ENCODE peak calls at places on chromosome 6, in five cellular contexts. F, I, T, U and L are unnamed samples.

GRCh38 chr6:33417127-33417902 is 592 bp downstream of the CUTA start:
- DNase-seq in I (peak), T (no peak), F (peak), U (no peak), L (peak)

GRCh38 chr6:109182590-109182989 is 87.3 kb downstream of the CEP57L1 start:
- DNase-seq in U (no peak), T (no peak), I (no peak), F (no peak), L (no peak)

GRCh38 chr6:116405147-116405546 is 34.4 kb downstream of the DSE start:
- DNase-seq in F (no peak), U (no peak), I (no peak), T (no peak), L (peak)

GRCh38 chr6:68634503-68635411 is at the start of gene ADGRB3:
- DNase-seq in F (peak), U (peak), I (peak), T (peak), L (no peak)

GRCh38 chr6:135686784-135687301 is 164.7 kb upstream of the PDE7B start:
- DNase-seq in U (no peak), T (no peak), F (no peak), I (peak), L (no peak)

GRCh38 chr6:43496370-43497128 is 13.6 kb downstream of the LRRC73 start:
- DNase-seq in U (peak), T (no peak), I (peak), F (peak), L (peak)

GRCh38 chr6:20812776-20813175 is 278.5 kb downstream of the CDKAL1 start:
- DNase-seq in T (no peak), F (no peak), U (no peak), I (no peak), L (no peak)

GRCh38 chr6:28927856-28928255 is 4.1 kb upstream of the TRIM27 start:
- DNase-seq in F (no peak), I (no peak), U (no peak), T (no peak), L (no peak)

GRCh38 chr6:157198425-157199279 is 124.7 kb downstream of the TMEM242 start:
- DNase-seq in I (peak), F (peak), U (peak), T (no peak), L (no peak)

GRCh38 chr6:111482236-111482958 is 621 bp downstream of the REV3L start:
- DNase-seq in F (peak), I (peak), U (peak), T (no peak), L (peak)

GRCh38 chr6:158387036-158387435 is 74.8 kb downstream of the TULP4 start:
- DNase-seq in U (no peak), T (no peak), I (no peak), F (no peak), L (no peak)

GRCh38 chr6:106906227-106906626 is 68.3 kb downstream of the CD24 start:
- DNase-seq in F (no peak), U (no peak), I (no peak), T (no peak), L (no peak)

GRCh38 chr6:12071064-12071615 is 59.0 kb downstream of the HIVEP1 start:
- DNase-seq in I (no peak), U (no peak), F (no peak), T (no peak), L (no peak)

GRCh38 chr6:12077021-12077420 is 64.9 kb downstream of the HIVEP1 start:
- DNase-seq in I (no peak), T (no peak), U (no peak), F (no peak), L (no peak)

GRCh38 chr6:12069891-12070529 is 57.9 kb downstream of the HIVEP1 start:
- DNase-seq in I (no peak), U (no peak), T (no peak), F (no peak), L (peak)

GRCh38 chr6:12078014-12078413 is 65.9 kb downstream of the HIVEP1 start:
- DNase-seq in T (no peak), F (no peak), I (no peak), U (no peak), L (no peak)

GRCh38 chr6:12075067-12075563 is 63.0 kb downstream of the HIVEP1 start:
- DNase-seq in I (peak), F (no peak), T (no peak), U (no peak), L (no peak)
- TF ChIP-seq CTCF in I (peak), F (peak), T (peak), U (peak), L (peak)

GRCh38 chr6:163443985-163444553 is 29.6 kb downstream of the QKI start:
- DNase-seq in T (no peak), F (no peak), U (no peak), I (no peak), L (no peak)
- TF ChIP-seq CTCF in T (no peak), F (no peak), U (no peak), I (peak), L (peak)

DNA sequence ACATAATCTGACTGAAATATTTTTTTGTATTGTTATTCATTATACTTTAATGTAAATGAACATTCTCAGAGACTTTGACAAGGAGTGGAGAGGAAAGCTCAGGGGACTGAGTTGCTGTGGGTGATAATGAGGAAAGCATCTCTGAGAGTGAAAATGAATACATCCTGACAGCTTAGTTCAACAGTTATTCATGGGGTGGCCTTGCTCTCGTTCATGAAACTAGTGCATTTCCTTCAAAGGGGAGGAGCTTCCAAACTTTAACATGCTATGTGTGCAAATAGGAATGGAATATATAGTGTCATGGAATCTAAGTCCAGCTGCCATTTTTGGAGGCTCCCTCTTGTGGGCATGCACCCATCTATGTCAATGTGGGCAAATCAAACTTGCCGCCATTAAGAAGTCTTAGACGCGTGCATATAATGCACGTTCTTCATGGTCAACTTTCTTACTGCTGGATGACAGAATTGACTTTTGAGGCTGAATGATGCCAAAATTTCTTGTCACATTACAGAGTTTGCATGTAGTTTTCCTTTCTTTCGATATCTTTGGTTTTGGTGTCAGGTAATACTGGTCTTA is 124.3 kb upstream of the TMEM170B start:
- DNase-seq in F (no peak), T (no peak), I (no peak), U (no peak), L (no peak)
- TF ChIP-seq CTCF in F (no peak), T (peak), I (no peak), U (no peak), L (peak)

GRCh38 chr6:138372711-138373463 is 4.8 kb upstream of the SMIM28 start:
- DNase-seq in T (no peak), I (peak), F (no peak), U (no peak), L (no peak)
- TF ChIP-seq CTCF in T (no peak), I (peak), F (no peak), U (peak), L (no peak)

GRCh38 chr6:40056865-40057264 is 122.6 kb upstream of the MOCS1 start:
- DNase-seq in U (no peak), F (no peak), T (no peak), I (no peak), L (no peak)
- TF ChIP-seq CTCF in U (no peak), F (no peak), T (no peak), I (no peak), L (no peak)

GRCh38 chr6:144156991-144157390 is 6.7 kb downstream of the STX11 start:
- DNase-seq in T (no peak), F (no peak), I (no peak), U (no peak), L (no peak)
- TF ChIP-seq CTCF in T (no peak), F (no peak), I (no peak), U (no peak), L (no peak)